ENCODE peak calls at places on chromosomes 5 and 9, in five cellular contexts. One of them, this sample, is unnamed.

GRCh38 chr9:130220351-130220750 is 45.2 kb upstream of the HMCN2 start:
- DNase-seq in gastrocnemius medialis: no peak
- DNase-seq in left ventricle myocardium inferior: no peak
- DNase-seq in breast epithelium: no peak
- DNase-seq in mesenchymal stem cell: peak; percentile 77
- DNase-seq in this sample: no peak

GRCh38 chr5:96936431-96937221 is 746 bp downstream of the LNPEP start:
- DNase-seq in breast epithelium: no peak
- DNase-seq in left ventricle myocardium inferior: peak; percentile 31
- DNase-seq in gastrocnemius medialis: peak; percentile 49
- DNase-seq in mesenchymal stem cell: peak; percentile 43
- DNase-seq in this sample: peak; percentile 25

GRCh38 chr5:78508231-78508765 is 140.3 kb downstream of the LHFPL2 start:
- DNase-seq in mesenchymal stem cell: peak; percentile 49
- DNase-seq in breast epithelium: no peak
- DNase-seq in left ventricle myocardium inferior: no peak
- DNase-seq in gastrocnemius medialis: no peak
- DNase-seq in this sample: no peak

GRCh38 chr5:62347928-62348327 is 41.9 kb downstream of the KIF2A start:
- DNase-seq in mesenchymal stem cell: no peak
- DNase-seq in breast epithelium: no peak
- DNase-seq in gastrocnemius medialis: no peak
- DNase-seq in left ventricle myocardium inferior: no peak
- DNase-seq in this sample: no peak

GRCh38 chr5:159838551-159839222 is 77.6 kb upstream of the ADRA1B start:
- DNase-seq in mesenchymal stem cell: no peak
- DNase-seq in breast epithelium: no peak
- DNase-seq in left ventricle myocardium inferior: no peak
- DNase-seq in gastrocnemius medialis: no peak
- DNase-seq in this sample: no peak

GRCh38 chr5:146290318-146290717 is 48.3 kb upstream of the POU4F3 start:
- DNase-seq in left ventricle myocardium inferior: no peak
- DNase-seq in gastrocnemius medialis: no peak
- DNase-seq in breast epithelium: no peak
- DNase-seq in mesenchymal stem cell: no peak
- DNase-seq in this sample: no peak

GRCh38 chr5:122419195-122419894 is 107.3 kb downstream of the SNCAIP start:
- DNase-seq in mesenchymal stem cell: no peak
- DNase-seq in left ventricle myocardium inferior: no peak
- DNase-seq in breast epithelium: no peak
- DNase-seq in gastrocnemius medialis: no peak
- DNase-seq in this sample: no peak

GRCh38 chr9:117526674-117527073 is 111.8 kb upstream of the ASTN2 start:
- DNase-seq in mesenchymal stem cell: no peak
- DNase-seq in left ventricle myocardium inferior: no peak
- DNase-seq in gastrocnemius medialis: no peak
- DNase-seq in breast epithelium: no peak
- DNase-seq in this sample: no peak

GRCh38 chr9:35935261-35935660 is 22.7 kb downstream of the OR2S2 start:
- DNase-seq in left ventricle myocardium inferior: no peak
- DNase-seq in breast epithelium: no peak
- DNase-seq in gastrocnemius medialis: no peak
- DNase-seq in mesenchymal stem cell: no peak
- DNase-seq in this sample: no peak

GRCh38 chr5:176732736-176733585 is 77.4 kb upstream of the UNC5A start:
- DNase-seq in gastrocnemius medialis: no peak
- DNase-seq in breast epithelium: peak; percentile 43
- DNase-seq in left ventricle myocardium inferior: no peak
- DNase-seq in mesenchymal stem cell: no peak
- DNase-seq in this sample: peak; percentile 38

GRCh38 chr9:37293664-37294524 is 128.6 kb upstream of the GRHPR start:
- DNase-seq in mesenchymal stem cell: peak; percentile 51
- DNase-seq in gastrocnemius medialis: no peak
- DNase-seq in breast epithelium: no peak
- DNase-seq in left ventricle myocardium inferior: no peak
- DNase-seq in this sample: no peak

GRCh38 chr9:21160178-21160577 is 6.3 kb downstream of the IFNA21 start:
- DNase-seq in gastrocnemius medialis: no peak
- DNase-seq in breast epithelium: no peak
- DNase-seq in mesenchymal stem cell: peak; percentile 44
- DNase-seq in left ventricle myocardium inferior: no peak
- DNase-seq in this sample: no peak

GRCh38 chr5:172775326-172776234 is 4.6 kb upstream of the DUSP1 start:
- DNase-seq in breast epithelium: peak; percentile 71
- DNase-seq in mesenchymal stem cell: peak; percentile 97
- DNase-seq in gastrocnemius medialis: peak; percentile 99
- DNase-seq in left ventricle myocardium inferior: peak; percentile 60
- DNase-seq in this sample: peak; percentile 92

GRCh38 chr5:16759147-16759800 is 142.5 kb upstream of the RETREG1 start:
- DNase-seq in mesenchymal stem cell: no peak
- DNase-seq in gastrocnemius medialis: no peak
- DNase-seq in left ventricle myocardium inferior: no peak
- DNase-seq in breast epithelium: no peak
- DNase-seq in this sample: no peak

GRCh38 chr5:178116406-178116885 is 3.1 kb downstream of the N4BP3 start:
- DNase-seq in left ventricle myocardium inferior: no peak
- DNase-seq in breast epithelium: no peak
- DNase-seq in mesenchymal stem cell: no peak
- DNase-seq in gastrocnemius medialis: no peak
- DNase-seq in this sample: no peak

GRCh38 chr9:73805111-73805510 is 653.4 kb downstream of the ANXA1 start:
- DNase-seq in left ventricle myocardium inferior: no peak
- DNase-seq in mesenchymal stem cell: peak; percentile 48
- DNase-seq in gastrocnemius medialis: no peak
- DNase-seq in breast epithelium: no peak
- DNase-seq in this sample: no peak

GRCh38 chr5:55865831-55866230 is 14.7 kb downstream of the IL31RA start:
- DNase-seq in gastrocnemius medialis: no peak
- DNase-seq in left ventricle myocardium inferior: no peak
- DNase-seq in mesenchymal stem cell: peak; percentile 46
- DNase-seq in breast epithelium: no peak
- DNase-seq in this sample: no peak

GRCh38 chr9:131530546-131530929 is 525 bp downstream of the UCK1 start:
- DNase-seq in breast epithelium: no peak
- DNase-seq in left ventricle myocardium inferior: peak; percentile 32
- DNase-seq in gastrocnemius medialis: peak; percentile 57
- DNase-seq in mesenchymal stem cell: peak; percentile 67
- DNase-seq in this sample: peak; percentile 32

GRCh38 chr5:31962321-31962720 is 211.8 kb downstream of the GOLPH3 start:
- DNase-seq in gastrocnemius medialis: no peak
- DNase-seq in mesenchymal stem cell: no peak
- DNase-seq in breast epithelium: no peak
- DNase-seq in left ventricle myocardium inferior: peak; percentile 57
- DNase-seq in this sample: no peak

GRCh38 chr5:134275822-134276221 is 49.9 kb upstream of the PPP2CA start:
- DNase-seq in gastrocnemius medialis: no peak
- DNase-seq in breast epithelium: no peak
- DNase-seq in mesenchymal stem cell: peak; percentile 18
- DNase-seq in left ventricle myocardium inferior: no peak
- DNase-seq in this sample: no peak

GRCh38 chr5:17944046-17944445 is 309.8 kb downstream of the TAF11L14 start:
- DNase-seq in left ventricle myocardium inferior: no peak
- DNase-seq in breast epithelium: no peak
- DNase-seq in gastrocnemius medialis: no peak
- DNase-seq in mesenchymal stem cell: no peak
- DNase-seq in this sample: no peak

GRCh38 chr9:79387091-79387490 is 184.7 kb upstream of the TLE4 start:
- DNase-seq in gastrocnemius medialis: no peak
- DNase-seq in left ventricle myocardium inferior: no peak
- DNase-seq in mesenchymal stem cell: peak; percentile 5
- DNase-seq in breast epithelium: no peak
- DNase-seq in this sample: no peak

GRCh38 chr5:42404366-42404765 is 18.9 kb upstream of the GHR start:
- DNase-seq in gastrocnemius medialis: no peak
- DNase-seq in mesenchymal stem cell: no peak
- DNase-seq in left ventricle myocardium inferior: no peak
- DNase-seq in breast epithelium: no peak
- DNase-seq in this sample: no peak
- H3K4me1 ChIP-seq in gastrocnemius medialis: no peaks in the 10 kb centered on the region
- H3K4me1 ChIP-seq in mesenchymal stem cell: no peaks in the 10 kb centered on the region
- H3K4me1 ChIP-seq in left ventricle myocardium inferior: no peaks in the 10 kb centered on the region
- H3K4me1 ChIP-seq in breast epithelium: no peaks in the 10 kb centered on the region
- H3K4me1 ChIP-seq in this sample: no peaks in the 10 kb centered on the region

GRCh38 chr5:6260846-6261245 is 117.5 kb downstream of the MED10 start:
- DNase-seq in left ventricle myocardium inferior: no peak
- DNase-seq in breast epithelium: no peak
- DNase-seq in gastrocnemius medialis: no peak
- DNase-seq in mesenchymal stem cell: no peak
- DNase-seq in this sample: no peak
- H3K27ac ChIP-seq in left ventricle myocardium inferior: no peak overlapping the region
- H3K27ac ChIP-seq in breast epithelium: peak overlapping the region; percentile 43
- H3K27ac ChIP-seq in gastrocnemius medialis: no peak overlapping the region
- H3K27ac ChIP-seq in mesenchymal stem cell: no peak overlapping the region
- H3K27ac ChIP-seq in this sample: no peak overlapping the region

GRCh38 chr9:137545123-137545522 is 5.1 kb downstream of the PNPLA7 start:
- DNase-seq in left ventricle myocardium inferior: no peak
- DNase-seq in breast epithelium: no peak
- DNase-seq in gastrocnemius medialis: peak; percentile 65
- DNase-seq in mesenchymal stem cell: peak; percentile 73
- DNase-seq in this sample: peak; percentile 59

GRCh38 chr9:137540536-137540935 is 9.7 kb downstream of the PNPLA7 start:
- DNase-seq in left ventricle myocardium inferior: no peak
- DNase-seq in gastrocnemius medialis: no peak
- DNase-seq in breast epithelium: no peak
- DNase-seq in mesenchymal stem cell: no peak
- DNase-seq in this sample: peak; percentile 45

GRCh38 chr9:137544176-137544755 is 5.9 kb downstream of the PNPLA7 start:
- DNase-seq in mesenchymal stem cell: peak; percentile 76
- DNase-seq in gastrocnemius medialis: no peak
- DNase-seq in breast epithelium: no peak
- DNase-seq in left ventricle myocardium inferior: no peak
- DNase-seq in this sample: no peak

GRCh38 chr9:137542486-137542885 is 7.7 kb downstream of the PNPLA7 start:
- DNase-seq in left ventricle myocardium inferior: no peak
- DNase-seq in gastrocnemius medialis: no peak
- DNase-seq in mesenchymal stem cell: no peak
- DNase-seq in breast epithelium: no peak
- DNase-seq in this sample: no peak

DNA sequence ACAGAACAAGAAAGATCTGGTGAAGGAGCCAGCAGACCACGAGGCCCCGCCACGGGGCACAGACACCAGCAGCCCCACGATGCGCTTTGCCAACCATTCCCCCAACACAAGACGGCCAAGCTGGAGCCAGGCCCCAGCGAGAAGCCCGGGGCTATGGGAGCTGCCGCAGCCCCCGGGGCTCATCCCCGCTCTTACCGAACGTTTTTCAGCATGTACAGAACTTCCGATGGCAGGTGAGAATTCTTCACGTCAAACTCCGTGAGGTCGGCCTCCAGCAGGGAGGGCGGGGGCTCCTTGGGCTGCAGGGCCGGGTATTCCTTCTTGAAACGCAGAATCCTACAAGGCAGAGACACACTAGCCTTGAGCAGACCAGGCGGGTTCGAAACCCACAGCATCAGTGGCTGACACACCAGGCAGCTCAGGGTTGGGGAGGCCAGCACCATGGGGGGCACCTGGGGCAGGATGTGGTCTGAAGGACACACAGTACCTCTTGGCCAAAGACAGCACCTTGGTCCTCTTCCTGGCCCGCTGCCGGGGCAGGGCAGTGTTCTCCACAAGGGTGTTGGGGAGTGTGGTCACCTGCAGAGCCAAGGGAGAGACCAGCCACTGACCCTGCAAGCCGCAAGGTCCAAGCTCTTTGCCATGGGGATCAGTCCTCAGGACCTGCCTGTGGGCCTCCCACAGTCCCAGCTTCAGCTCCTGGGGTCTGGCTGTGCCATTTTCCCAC is 6.8 kb downstream of the PNPLA7 start:
- DNase-seq in breast epithelium: no peak
- DNase-seq in mesenchymal stem cell: no peak
- DNase-seq in left ventricle myocardium inferior: no peak
- DNase-seq in gastrocnemius medialis: no peak
- DNase-seq in this sample: no peak
- H3K4me1 ChIP-seq in breast epithelium: no peaks in the 10 kb centered on the region
- H3K4me1 ChIP-seq in mesenchymal stem cell: no peaks in the 10 kb centered on the region
- H3K4me1 ChIP-seq in left ventricle myocardium inferior: peaks cover 22% of the 10 kb centered on the region
- H3K4me1 ChIP-seq in gastrocnemius medialis: peaks cover 30% of the 10 kb centered on the region
- H3K4me1 ChIP-seq in this sample: peaks cover 14% of the 10 kb centered on the region

GRCh38 chr9:29750062-29750461 is 2176.8 kb upstream of the C9orf72 start:
- DNase-seq in mesenchymal stem cell: peak; percentile 61
- DNase-seq in gastrocnemius medialis: no peak
- DNase-seq in breast epithelium: no peak
- DNase-seq in left ventricle myocardium inferior: no peak
- DNase-seq in this sample: no peak

GRCh38 chr9:29751220-29751619 is 2177.9 kb upstream of the C9orf72 start:
- DNase-seq in gastrocnemius medialis: no peak
- DNase-seq in left ventricle myocardium inferior: no peak
- DNase-seq in mesenchymal stem cell: no peak
- DNase-seq in breast epithelium: no peak
- DNase-seq in this sample: no peak

GRCh38 chr9:29753638-29754037 is 2180.4 kb upstream of the C9orf72 start:
- DNase-seq in left ventricle myocardium inferior: no peak
- DNase-seq in mesenchymal stem cell: no peak
- DNase-seq in breast epithelium: no peak
- DNase-seq in gastrocnemius medialis: no peak
- DNase-seq in this sample: no peak
- H3K27ac ChIP-seq in left ventricle myocardium inferior: no peak overlapping the region
- H3K27ac ChIP-seq in mesenchymal stem cell: no peak overlapping the region
- H3K27ac ChIP-seq in breast epithelium: no peak overlapping the region
- H3K27ac ChIP-seq in gastrocnemius medialis: no peak overlapping the region
- H3K27ac ChIP-seq in this sample: no peak overlapping the region

GRCh38 chr5:180810210-180811011 is 7.8 kb upstream of the MGAT1 start:
- DNase-seq in left ventricle myocardium inferior: peak; percentile 97
- DNase-seq in mesenchymal stem cell: peak; percentile 95
- DNase-seq in breast epithelium: peak; percentile 96
- DNase-seq in gastrocnemius medialis: peak; percentile 96
- DNase-seq in this sample: peak; percentile 96
- H3K4me1 ChIP-seq in left ventricle myocardium inferior: peaks cover 77% of the 10 kb centered on the region
- H3K4me1 ChIP-seq in mesenchymal stem cell: peaks cover 22% of the 10 kb centered on the region
- H3K4me1 ChIP-seq in breast epithelium: peaks cover 17% of the 10 kb centered on the region
- H3K4me1 ChIP-seq in gastrocnemius medialis: peaks cover 48% of the 10 kb centered on the region
- H3K4me1 ChIP-seq in this sample: peaks cover 51% of the 10 kb centered on the region

GRCh38 chr9:128548876-128549275 is 3.5 kb upstream of the SPTAN1 start:
- DNase-seq in left ventricle myocardium inferior: no peak
- DNase-seq in breast epithelium: no peak
- DNase-seq in gastrocnemius medialis: no peak
- DNase-seq in mesenchymal stem cell: no peak
- DNase-seq in this sample: no peak
- H3K27ac ChIP-seq in left ventricle myocardium inferior: peak overlapping the region; percentile 100
- H3K27ac ChIP-seq in breast epithelium: no peak overlapping the region
- H3K27ac ChIP-seq in gastrocnemius medialis: no peak overlapping the region
- H3K27ac ChIP-seq in mesenchymal stem cell: no peak overlapping the region
- H3K27ac ChIP-seq in this sample: no peak overlapping the region

DNA sequence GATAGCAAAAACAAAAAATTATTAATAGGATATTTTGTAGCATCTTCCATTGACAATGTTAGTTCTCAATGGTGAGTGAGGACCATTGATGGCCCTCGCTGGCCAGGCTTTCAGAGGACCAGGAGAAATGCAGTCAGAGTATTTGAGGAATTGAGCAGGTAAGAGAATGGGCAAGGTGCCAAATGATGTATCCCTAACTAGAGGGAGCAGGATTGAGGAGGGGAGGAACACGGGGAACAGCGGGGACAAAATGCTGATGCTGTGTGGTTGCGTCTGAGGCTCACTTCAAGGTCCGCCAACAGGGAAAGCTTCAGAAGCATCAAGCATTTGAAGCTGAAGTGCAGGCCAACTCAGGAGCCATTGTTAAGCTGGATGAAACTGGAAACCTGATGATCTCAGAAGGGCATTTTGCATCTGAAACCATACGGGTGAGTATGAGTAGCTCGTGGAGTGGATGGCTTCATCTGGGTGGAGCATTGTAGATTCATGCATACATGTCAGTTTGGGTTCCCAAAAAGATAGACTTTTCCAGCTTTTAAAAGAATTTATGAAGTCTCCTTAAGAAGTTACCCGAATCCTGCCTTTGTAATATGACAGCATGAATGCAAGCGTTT is 16.2 kb downstream of the SPTAN1 start:
- DNase-seq in breast epithelium: no peak
- DNase-seq in left ventricle myocardium inferior: no peak
- DNase-seq in gastrocnemius medialis: no peak
- DNase-seq in mesenchymal stem cell: no peak
- DNase-seq in this sample: no peak
- H3K4me1 ChIP-seq in breast epithelium: no peaks in the 10 kb centered on the region
- H3K4me1 ChIP-seq in left ventricle myocardium inferior: peaks cover 36% of the 10 kb centered on the region
- H3K4me1 ChIP-seq in gastrocnemius medialis: no peaks in the 10 kb centered on the region
- H3K4me1 ChIP-seq in mesenchymal stem cell: no peaks in the 10 kb centered on the region
- H3K4me1 ChIP-seq in this sample: no peaks in the 10 kb centered on the region

This sample was measured in psoas muscle.